ENCODE peak calls at places on chromosomes 2 and 18, in five cellular contexts. K is midbrain, V is hippocampal formation, L is anterior cingulate cortex, E is NCI-H345. G is an unnamed sample.

GRCh38 chr18:1408331-1408835 is 503.7 kb downstream of the ADCYAP1 start:
- DNase-seq in K (no peak), V (no peak), L (no peak), E (peak), G (no peak)

GRCh38 chr2:162300271-162300670 is 18.2 kb downstream of the IFIH1 start:
- DNase-seq in K (no peak), V (no peak), L (no peak), E (no peak), G (peak)

GRCh38 chr2:8472545-8473361 is 209.1 kb upstream of the ID2 start:
- DNase-seq in K (no peak), V (no peak), L (no peak), E (no peak), G (no peak)

GRCh38 chr2:105521176-105521575 is 122.3 kb upstream of the FHL2 start:
- DNase-seq in K (peak), V (no peak), L (no peak), E (no peak), G (no peak)

GRCh38 chr2:54224997-54225396 is 31.0 kb downstream of the TSPYL6 start:
- DNase-seq in K (no peak), V (no peak), L (no peak), E (no peak), G (no peak)

GRCh38 chr18:56568986-56569385 is 69.4 kb downstream of the TXNL1 start:
- DNase-seq in K (peak), V (no peak), L (no peak), E (no peak), G (no peak)

GRCh38 chr2:195507447-195508221 is 149.4 kb upstream of the SLC39A10 start:
- DNase-seq in K (no peak), V (no peak), L (no peak), E (no peak), G (no peak)

GRCh38 chr2:9086465-9086864 is 83.0 kb upstream of the MBOAT2 start:
- DNase-seq in K (no peak), V (no peak), L (no peak), E (no peak), G (no peak)

GRCh38 chr2:158079672-158080071 is 22.0 kb upstream of the UPP2 start:
- DNase-seq in K (no peak), V (no peak), L (no peak), E (peak), G (no peak)

GRCh38 chr2:190862591-190862991 is 18.0 kb upstream of the GLS start:
- DNase-seq in K (no peak), V (no peak), L (no peak), E (no peak), G (no peak)

GRCh38 chr2:184031402-184032147 is 566.8 kb upstream of the ZNF804A start:
- DNase-seq in K (no peak), V (no peak), L (no peak), E (no peak), G (no peak)

GRCh38 chr18:12333650-12334279 is 25.7 kb downstream of the TUBB6 start:
- DNase-seq in K (no peak), V (no peak), L (no peak), E (no peak), G (no peak)

GRCh38 chr2:23545391-23545790 is 160.4 kb downstream of the KLHL29 start:
- DNase-seq in K (no peak), V (no peak), L (no peak), E (peak), G (no peak)

GRCh38 chr18:23238152-23238531 is 102.9 kb downstream of the CABLES1 start:
- DNase-seq in K (peak), V (no peak), L (peak), E (no peak), G (peak)

GRCh38 chr2:168030862-168031624 is 216.4 kb downstream of the STK39 start:
- DNase-seq in K (no peak), V (no peak), L (no peak), E (no peak), G (peak)

GRCh38 chr2:47631840-47632398 is 151.0 kb upstream of the MSH6 start:
- DNase-seq in K (no peak), V (no peak), L (peak), E (no peak), G (peak)

GRCh38 chr2:171410624-171411023 is 23.2 kb downstream of the METTL8 start:
- DNase-seq in K (no peak), V (no peak), L (no peak), E (no peak), G (no peak)

GRCh38 chr18:76442413-76443171 is 52.5 kb downstream of the ZNF516 start:
- DNase-seq in K (no peak), V (no peak), L (no peak), E (no peak), G (no peak)

GRCh38 chr2:36568533-36569246 is 29.3 kb downstream of the FEZ2 start:
- DNase-seq in K (no peak), V (no peak), L (no peak), E (no peak), G (no peak)

G was measured in skeletal muscle cell.